ENCODE peak calls at places on chromosomes 16 and 17, in eight cellular contexts. One of them, this sample, is unnamed. For H3K4me1 and H3K27me3, the result is how much of the 10 kb centered on the place peaks cover.

GRCh38 chr16:85025781-85026653 is 1.6 kb upstream of the KIAA0513 start:
- DNase-seq in colonic mucosa: peak
- DNase-seq in left ventricle myocardium inferior: no peak
- DNase-seq in thoracic aorta: no peak
- DNase-seq in PC-3: no peak
- DNase-seq in IMR-90: no peak
- DNase-seq in Peyer's patch: no peak
- DNase-seq in heart right ventricle: no peak
- DNase-seq in this sample: no peak

GRCh38 chr17:33786478-33786877 is 468.6 kb upstream of the CCL2 start:
- DNase-seq in thoracic aorta: no peak
- DNase-seq in colonic mucosa: no peak
- DNase-seq in left ventricle myocardium inferior: peak
- DNase-seq in Peyer's patch: no peak
- DNase-seq in PC-3: no peak
- DNase-seq in heart right ventricle: peak
- DNase-seq in IMR-90: no peak
- DNase-seq in this sample: peak

GRCh38 chr17:73291260-73291801 is 20.5 kb downstream of the CDC42EP4 start:
- DNase-seq in left ventricle myocardium inferior: peak
- DNase-seq in heart right ventricle: peak
- DNase-seq in Peyer's patch: peak
- DNase-seq in thoracic aorta: peak
- DNase-seq in colonic mucosa: peak
- DNase-seq in PC-3: peak
- DNase-seq in IMR-90: peak
- DNase-seq in this sample: peak

GRCh38 chr17:65231662-65232335 is 94.6 kb downstream of the RGS9 start:
- DNase-seq in PC-3: peak
- DNase-seq in IMR-90: peak
- DNase-seq in Peyer's patch: peak
- DNase-seq in left ventricle myocardium inferior: no peak
- DNase-seq in heart right ventricle: peak
- DNase-seq in colonic mucosa: peak
- DNase-seq in thoracic aorta: no peak
- DNase-seq in this sample: no peak

GRCh38 chr17:34542700-34543336 is 36.6 kb upstream of the TMEM132E start:
- DNase-seq in heart right ventricle: peak
- DNase-seq in thoracic aorta: no peak
- DNase-seq in colonic mucosa: peak
- DNase-seq in left ventricle myocardium inferior: no peak
- DNase-seq in IMR-90: no peak
- DNase-seq in PC-3: peak
- DNase-seq in Peyer's patch: no peak
- DNase-seq in this sample: no peak

GRCh38 chr16:56691885-56692284 is 9.6 kb downstream of the MT1X start:
- DNase-seq in IMR-90: peak
- DNase-seq in heart right ventricle: no peak
- DNase-seq in PC-3: peak
- DNase-seq in thoracic aorta: no peak
- DNase-seq in colonic mucosa: peak
- DNase-seq in Peyer's patch: peak
- DNase-seq in left ventricle myocardium inferior: no peak
- DNase-seq in this sample: no peak

GRCh38 chr17:68470959-68471358 is 13.7 kb upstream of the WIPI1 start:
- DNase-seq in heart right ventricle: no peak
- DNase-seq in left ventricle myocardium inferior: no peak
- DNase-seq in thoracic aorta: no peak
- DNase-seq in Peyer's patch: no peak
- DNase-seq in IMR-90: no peak
- DNase-seq in PC-3: no peak
- DNase-seq in colonic mucosa: no peak
- DNase-seq in this sample: no peak

GRCh38 chr17:57687642-57688041 is 57.5 kb downstream of the CCDC182 start:
- DNase-seq in colonic mucosa: no peak
- DNase-seq in IMR-90: no peak
- DNase-seq in Peyer's patch: no peak
- DNase-seq in heart right ventricle: no peak
- DNase-seq in thoracic aorta: no peak
- DNase-seq in left ventricle myocardium inferior: no peak
- DNase-seq in PC-3: no peak
- DNase-seq in this sample: no peak

GRCh38 chr17:77145635-77146632 is 5.2 kb downstream of the SEC14L1 start:
- DNase-seq in PC-3: peak
- DNase-seq in heart right ventricle: peak
- DNase-seq in colonic mucosa: peak
- DNase-seq in IMR-90: peak
- DNase-seq in left ventricle myocardium inferior: peak
- DNase-seq in thoracic aorta: no peak
- DNase-seq in Peyer's patch: no peak
- DNase-seq in this sample: peak

DNA sequence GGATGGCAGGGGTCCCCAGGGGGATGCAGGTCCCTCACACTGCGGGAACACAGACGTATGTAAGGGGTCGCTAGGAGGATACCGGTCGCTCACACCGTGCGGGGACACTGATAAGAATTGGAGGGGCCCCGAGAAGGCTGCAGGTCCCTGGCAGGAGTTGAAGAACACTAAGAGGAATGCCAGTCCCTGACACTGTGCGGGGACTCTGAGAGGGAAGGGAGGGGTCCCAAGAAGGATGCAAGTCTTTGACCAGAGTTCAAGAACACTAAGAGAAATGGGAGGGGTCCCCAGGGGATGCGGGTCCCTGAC is 510 bp downstream of the ERCC4 start:
- DNase-seq in heart right ventricle: no peak
- DNase-seq in PC-3: no peak
- DNase-seq in thoracic aorta: no peak
- DNase-seq in colonic mucosa: no peak
- DNase-seq in Peyer's patch: no peak
- DNase-seq in IMR-90: no peak
- DNase-seq in left ventricle myocardium inferior: no peak
- DNase-seq in this sample: no peak
- H3K4me1 ChIP-seq in heart right ventricle: under half
- H3K4me1 ChIP-seq in PC-3: under half
- H3K4me1 ChIP-seq in thoracic aorta: under half
- H3K4me1 ChIP-seq in colonic mucosa: under half
- H3K4me1 ChIP-seq in Peyer's patch: under half
- H3K4me1 ChIP-seq in IMR-90: under half
- H3K4me1 ChIP-seq in left ventricle myocardium inferior: under half
- H3K4me1 ChIP-seq in this sample: under half

GRCh38 chr17:19306160-19307111 is 56.1 kb downstream of the B9D1 start:
- DNase-seq in PC-3: no peak
- DNase-seq in left ventricle myocardium inferior: no peak
- DNase-seq in IMR-90: no peak
- DNase-seq in thoracic aorta: no peak
- DNase-seq in colonic mucosa: no peak
- DNase-seq in Peyer's patch: no peak
- DNase-seq in heart right ventricle: no peak
- DNase-seq in this sample: no peak

GRCh38 chr17:19304209-19304608 is 58.3 kb downstream of the B9D1 start:
- DNase-seq in Peyer's patch: no peak
- DNase-seq in heart right ventricle: peak
- DNase-seq in thoracic aorta: no peak
- DNase-seq in PC-3: peak
- DNase-seq in IMR-90: peak
- DNase-seq in colonic mucosa: peak
- DNase-seq in left ventricle myocardium inferior: peak
- DNase-seq in this sample: peak

GRCh38 chr17:19305261-19305660 is 57.3 kb downstream of the B9D1 start:
- DNase-seq in colonic mucosa: no peak
- DNase-seq in IMR-90: no peak
- DNase-seq in left ventricle myocardium inferior: no peak
- DNase-seq in PC-3: no peak
- DNase-seq in thoracic aorta: no peak
- DNase-seq in heart right ventricle: no peak
- DNase-seq in Peyer's patch: no peak
- DNase-seq in this sample: no peak

GRCh38 chr17:19304751-19305150 is 57.8 kb downstream of the B9D1 start:
- DNase-seq in thoracic aorta: no peak
- DNase-seq in colonic mucosa: no peak
- DNase-seq in Peyer's patch: no peak
- DNase-seq in IMR-90: no peak
- DNase-seq in left ventricle myocardium inferior: no peak
- DNase-seq in PC-3: no peak
- DNase-seq in heart right ventricle: no peak
- DNase-seq in this sample: no peak

DNA sequence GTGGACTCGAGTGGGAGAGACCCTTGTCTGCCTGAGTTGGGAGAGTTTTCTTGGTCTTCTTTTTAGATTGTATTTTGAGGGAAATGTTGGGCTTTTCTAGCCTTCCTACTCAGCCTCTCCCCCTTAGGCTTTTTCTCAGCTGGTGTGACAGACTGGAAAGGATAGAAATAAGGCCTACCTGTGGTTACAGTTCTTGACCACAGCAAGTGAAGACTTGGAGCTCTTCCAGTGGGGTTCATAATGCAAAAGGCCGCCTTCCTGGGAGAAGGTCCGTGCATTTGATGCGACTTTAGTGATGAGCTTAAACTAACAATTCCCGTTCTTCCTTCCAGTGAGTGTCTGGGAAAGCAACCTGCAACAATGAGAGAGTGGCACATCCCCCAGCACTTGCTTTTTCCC is 56.8 kb downstream of the B9D1 start:
- DNase-seq in thoracic aorta: no peak
- DNase-seq in colonic mucosa: no peak
- DNase-seq in Peyer's patch: no peak
- DNase-seq in left ventricle myocardium inferior: no peak
- DNase-seq in PC-3: no peak
- DNase-seq in heart right ventricle: no peak
- DNase-seq in IMR-90: no peak
- DNase-seq in this sample: no peak
- H3K4me3 ChIP-seq in thoracic aorta: no peak
- H3K4me3 ChIP-seq in colonic mucosa: no peak
- H3K4me3 ChIP-seq in Peyer's patch: no peak
- H3K4me3 ChIP-seq in left ventricle myocardium inferior: no peak
- H3K4me3 ChIP-seq in PC-3: no peak
- H3K4me3 ChIP-seq in heart right ventricle: no peak
- H3K4me3 ChIP-seq in IMR-90: no peak
- H3K4me3 ChIP-seq in this sample: no peak

GRCh38 chr16:30805370-30806169 is 18.6 kb upstream of the ZNF629 start:
- DNase-seq in IMR-90: peak
- DNase-seq in PC-3: peak
- DNase-seq in Peyer's patch: peak
- DNase-seq in colonic mucosa: peak
- DNase-seq in left ventricle myocardium inferior: peak
- DNase-seq in heart right ventricle: peak
- DNase-seq in thoracic aorta: peak
- DNase-seq in this sample: peak
- H3K27me3 ChIP-seq in IMR-90: under half
- H3K27me3 ChIP-seq in PC-3: under half
- H3K27me3 ChIP-seq in Peyer's patch: under half
- H3K27me3 ChIP-seq in colonic mucosa: under half
- H3K27me3 ChIP-seq in left ventricle myocardium inferior: under half
- H3K27me3 ChIP-seq in heart right ventricle: under half
- H3K27me3 ChIP-seq in thoracic aorta: under half
- H3K27me3 ChIP-seq in this sample: under half

GRCh38 chr16:15993946-15994665 is 44.7 kb downstream of the ABCC1 start:
- DNase-seq in IMR-90: peak
- DNase-seq in Peyer's patch: no peak
- DNase-seq in PC-3: no peak
- DNase-seq in colonic mucosa: no peak
- DNase-seq in heart right ventricle: peak
- DNase-seq in left ventricle myocardium inferior: no peak
- DNase-seq in thoracic aorta: peak
- DNase-seq in this sample: peak

GRCh38 chr16:15993541-15993940 is 44.1 kb downstream of the ABCC1 start:
- DNase-seq in thoracic aorta: no peak
- DNase-seq in IMR-90: no peak
- DNase-seq in colonic mucosa: no peak
- DNase-seq in left ventricle myocardium inferior: no peak
- DNase-seq in Peyer's patch: no peak
- DNase-seq in PC-3: no peak
- DNase-seq in heart right ventricle: no peak
- DNase-seq in this sample: no peak

GRCh38 chr16:15996432-15997109 is 47.2 kb downstream of the ABCC1 start:
- DNase-seq in PC-3: peak
- DNase-seq in Peyer's patch: no peak
- DNase-seq in heart right ventricle: peak
- DNase-seq in thoracic aorta: no peak
- DNase-seq in left ventricle myocardium inferior: no peak
- DNase-seq in IMR-90: peak
- DNase-seq in colonic mucosa: peak
- DNase-seq in this sample: peak

GRCh38 chr16:15990902-15991301 is 41.5 kb downstream of the ABCC1 start:
- DNase-seq in heart right ventricle: no peak
- DNase-seq in IMR-90: no peak
- DNase-seq in colonic mucosa: no peak
- DNase-seq in left ventricle myocardium inferior: no peak
- DNase-seq in PC-3: no peak
- DNase-seq in Peyer's patch: no peak
- DNase-seq in thoracic aorta: no peak
- DNase-seq in this sample: no peak

DNA sequence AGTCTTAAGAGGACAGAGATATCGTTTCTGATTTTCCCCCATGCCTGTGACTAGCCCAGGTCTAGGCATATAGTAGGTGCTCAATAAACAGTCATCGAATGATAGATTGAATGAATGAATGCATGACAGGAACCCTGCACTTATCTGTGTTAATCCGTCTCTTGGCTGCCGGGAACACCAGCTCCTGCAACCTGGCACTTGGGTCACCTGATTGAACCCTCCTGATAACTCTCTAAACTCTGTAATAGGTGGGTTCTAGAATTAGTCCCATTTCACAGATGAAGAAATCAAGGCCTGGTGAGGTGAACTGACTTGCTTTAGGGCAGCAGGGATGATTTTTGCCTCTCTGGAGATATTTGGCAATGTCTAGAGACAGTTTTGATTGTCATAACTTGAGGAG is 43.7 kb downstream of the ABCC1 start:
- DNase-seq in Peyer's patch: no peak
- DNase-seq in PC-3: no peak
- DNase-seq in IMR-90: no peak
- DNase-seq in heart right ventricle: no peak
- DNase-seq in colonic mucosa: no peak
- DNase-seq in thoracic aorta: no peak
- DNase-seq in left ventricle myocardium inferior: no peak
- DNase-seq in this sample: no peak
- H3K4me1 ChIP-seq in Peyer's patch: under half
- H3K4me1 ChIP-seq in PC-3: under half
- H3K4me1 ChIP-seq in IMR-90: under half
- H3K4me1 ChIP-seq in heart right ventricle: half or more
- H3K4me1 ChIP-seq in colonic mucosa: under half
- H3K4me1 ChIP-seq in thoracic aorta: half or more
- H3K4me1 ChIP-seq in left ventricle myocardium inferior: half or more
- H3K4me1 ChIP-seq in this sample: under half

DNA sequence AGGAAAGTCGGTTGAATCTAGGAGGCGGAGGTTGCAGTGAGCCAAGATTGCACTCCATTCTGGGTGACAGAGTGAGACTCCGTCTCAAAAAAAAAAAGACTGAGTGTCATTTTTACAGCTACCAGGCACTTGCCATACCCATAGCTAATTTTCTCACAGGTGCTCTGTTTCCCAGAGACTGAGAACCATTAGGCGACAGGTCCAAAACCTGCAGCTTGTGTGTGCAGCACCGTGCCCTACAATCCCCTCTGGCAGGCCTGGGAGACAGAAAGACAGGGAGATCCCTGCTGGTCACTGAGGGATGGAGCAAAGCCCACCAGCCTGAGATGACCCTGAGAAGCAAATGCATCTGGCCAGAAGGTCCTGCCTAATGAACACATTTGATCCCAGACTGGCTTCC is 2.7 kb downstream of the TFAP4 start:
- DNase-seq in thoracic aorta: no peak
- DNase-seq in Peyer's patch: no peak
- DNase-seq in IMR-90: no peak
- DNase-seq in heart right ventricle: no peak
- DNase-seq in left ventricle myocardium inferior: no peak
- DNase-seq in colonic mucosa: no peak
- DNase-seq in PC-3: no peak
- DNase-seq in this sample: peak
- H3K4me3 ChIP-seq in thoracic aorta: no peak
- H3K4me3 ChIP-seq in Peyer's patch: no peak
- H3K4me3 ChIP-seq in IMR-90: no peak
- H3K4me3 ChIP-seq in heart right ventricle: no peak
- H3K4me3 ChIP-seq in left ventricle myocardium inferior: no peak
- H3K4me3 ChIP-seq in colonic mucosa: no peak
- H3K4me3 ChIP-seq in PC-3: peak
- H3K4me3 ChIP-seq in this sample: no peak